ENCODE peak calls at places on chromosome 18, in six cellular contexts. Q is cardiac septum; P is MCF 10A; I is foreskin fibroblast; T is activated CD8-positive, alpha-beta T cell treated with anti-CD3 and anti-CD28 coated beads for 36 hours; H is endothelial cell. C is an unnamed sample.
A peak's percentile ranks its signal among the peaks of the same experiment; 100 is the strongest.

GRCh38 chr18:67846422-67847098 is 330.0 kb upstream of the DSEL start:
- DNase-seq in I (no peak), T (no peak), Q (no peak), P (no peak), H (no peak), C (no peak)

GRCh38 chr18:35469696-35470095 is 28.1 kb downstream of the INO80C start:
- DNase-seq in T (no peak), H (no peak), Q (no peak), P (no peak), I (no peak), C (no peak)

GRCh38 chr18:75607701-75608100 is 180.2 kb upstream of the SMIM21 start:
- DNase-seq in H (no peak), I (no peak), Q (no peak), T (no peak), P (no peak), C (no peak)

GRCh38 chr18:69839989-69840388 is 107.7 kb downstream of the CD226 start:
- DNase-seq in P (no peak), T (no peak), I (no peak), Q (no peak), H (no peak), C (no peak)

GRCh38 chr18:26553943-26554342 is 5.6 kb upstream of the KCTD1 start:
- DNase-seq in I (no peak), Q (no peak), H (no peak), P (no peak), T (no peak), C (no peak)

GRCh38 chr18:2882201-2882600 is 35.4 kb downstream of the EMILIN2 start:
- DNase-seq in H (no peak), T (no peak), P (no peak), I (no peak), Q (no peak), C (no peak)

GRCh38 chr18:80109676-80110078 is 615 bp downstream of the ADNP2 start:
- DNase-seq in I (peak; percentile 33), Q (no peak), T (peak; percentile 35), H (peak; percentile 57), P (peak; percentile 31), C (peak; percentile 40)

GRCh38 chr18:59432796-59433195 is 73.7 kb upstream of the LMAN1 start:
- DNase-seq in I (no peak), Q (no peak), P (no peak), T (no peak), H (no peak), C (no peak)

GRCh38 chr18:11980148-11980554 is 1.2 kb upstream of the IMPA2 start:
- DNase-seq in H (no peak), I (no peak), T (no peak), Q (no peak), P (peak; percentile 71), C (no peak)

GRCh38 chr18:35876243-35876642 is 96.2 kb upstream of the RMP24 start:
- DNase-seq in T (no peak), H (no peak), Q (no peak), P (no peak), I (no peak), C (no peak)

GRCh38 chr18:46046126-46046525 is 25.9 kb downstream of the PSTPIP2 start:
- DNase-seq in T (no peak), I (no peak), Q (no peak), H (no peak), P (no peak), C (no peak)

GRCh38 chr18:68033466-68033865 is 516.9 kb upstream of the DSEL start:
- DNase-seq in H (no peak), T (no peak), I (peak; percentile 13), P (peak; percentile 13), Q (no peak), C (no peak)

GRCh38 chr18:26386002-26386401 is 159.8 kb downstream of the TAF4B start:
- DNase-seq in H (no peak), Q (no peak), T (no peak), I (peak; percentile 82), P (peak; percentile 55), C (no peak)

GRCh38 chr18:50182516-50182915 is 12.4 kb downstream of the MYO5B start:
- DNase-seq in H (no peak), P (no peak), Q (no peak), T (no peak), I (no peak), C (no peak)

GRCh38 chr18:39345321-39345720 is 1779.7 kb upstream of the CELF4 start:
- DNase-seq in Q (no peak), H (no peak), P (no peak), I (peak; percentile 4), T (no peak), C (no peak)

GRCh38 chr18:2406544-2406943 is 164.8 kb downstream of the METTL4 start:
- DNase-seq in I (peak; percentile 66), T (no peak), H (no peak), Q (no peak), P (peak; percentile 74), C (no peak)

GRCh38 chr18:33802955-33803354 is 224.9 kb downstream of the ASXL3 start:
- DNase-seq in T (no peak), P (no peak), H (no peak), Q (no peak), I (no peak), C (no peak)

GRCh38 chr18:54013452-54013851 is 211.0 kb downstream of the MBD2 start:
- DNase-seq in T (no peak), P (no peak), Q (no peak), H (no peak), I (no peak), C (no peak)

GRCh38 chr18:34913837-34914755 is 127.1 kb upstream of the MAPRE2 start:
- DNase-seq in I (no peak), T (no peak), H (no peak), Q (no peak), P (peak; percentile 13), C (no peak)

GRCh38 chr18:73950116-73950705 is 197.4 kb downstream of the FBXO15 start:
- DNase-seq in T (no peak), P (no peak), Q (no peak), H (no peak), I (peak; percentile 61), C (no peak)

GRCh38 chr18:49392352-49392751 is 68.1 kb downstream of the DYM start:
- DNase-seq in H (no peak), P (no peak), T (no peak), I (no peak), Q (no peak), C (no peak)

GRCh38 chr18:11251229-11251890 is 102.0 kb upstream of the PIEZO2 start:
- DNase-seq in Q (no peak), P (peak; percentile 23), T (no peak), I (no peak), H (no peak), C (no peak)

GRCh38 chr18:616380-616995 is 19.7 kb downstream of the CLUL1 start:
- DNase-seq in Q (no peak), I (peak; percentile 33), P (peak; percentile 54), H (no peak), T (no peak), C (no peak)

GRCh38 chr18:10101293-10101701 is 187.5 kb downstream of the VAPA start:
- DNase-seq in P (peak; percentile 57), T (no peak), Q (no peak), I (peak; percentile 69), H (no peak), C (no peak)

GRCh38 chr18:77008576-77009315 is 123.8 kb downstream of the MBP start:
- DNase-seq in H (no peak), P (no peak), I (no peak), Q (no peak), T (no peak), C (no peak)

GRCh38 chr18:10406172-10406663 is 48.2 kb upstream of the APCDD1 start:
- DNase-seq in T (no peak), P (no peak), H (no peak), I (no peak), Q (no peak), C (no peak)